ENCODE peak calls at places on chromosomes 13 and 19, in four cellular contexts. T is suprapubic skin; R is DMS53; C is stimulated activated CD8-positive, alpha-beta memory T cell treated with anti-CD3 and anti-CD28 coated beads, Interleukin-15, amount 100 ng/mL, for 1 hour. H is an unnamed sample.

GRCh38 chr13:110371550-110372465 is 64.7 kb downstream of the COL4A2 start:
- DNase-seq in R (peak; percentile 47), C (no peak), T (no peak), H (peak; percentile 96)

GRCh38 chr13:66994498-66995365 is 235.4 kb downstream of the PCDH9 start:
- DNase-seq in C (no peak), R (no peak), T (no peak), H (peak; percentile 11)

GRCh38 chr19:29845576-29846176 is 33.9 kb downstream of the CCNE1 start:
- DNase-seq in T (no peak), C (no peak), R (peak; percentile 48), H (peak; percentile 84)

GRCh38 chr13:77422724-77423123 is 95.8 kb upstream of the MYCBP2 start:
- DNase-seq in R (no peak), C (no peak), T (no peak), H (no peak)

GRCh38 chr19:5623397-5624153 is 692 bp downstream of the SAFB start:
- DNase-seq in R (no peak), T (no peak), C (no peak), H (no peak)

GRCh38 chr13:99496322-99497142 is 4.7 kb upstream of the TM9SF2 start:
- DNase-seq in C (peak; percentile 51), T (peak; percentile 80), R (peak; percentile 1), H (peak; percentile 93)

GRCh38 chr13:98976338-98976737 is 1.5 kb downstream of the DOCK9 start:
- DNase-seq in R (no peak), T (no peak), C (no peak), H (no peak)

GRCh38 chr13:76856141-76856571 is 30.0 kb downstream of the KCTD12 start:
- DNase-seq in C (no peak), R (no peak), T (no peak), H (peak; percentile 77)

GRCh38 chr13:92346046-92346445 is 880.6 kb upstream of the GPC6 start:
- DNase-seq in R (no peak), C (no peak), T (no peak), H (no peak)

GRCh38 chr19:45468803-45469131 is 971 bp downstream of the FOSB start:
- DNase-seq in T (no peak), C (no peak), R (peak; percentile 87), H (no peak)

GRCh38 chr19:12975221-12975756 is 5.9 kb downstream of the DAND5 start:
- DNase-seq in R (no peak), T (no peak), C (no peak), H (no peak)

GRCh38 chr19:39299404-39299803 is 3.2 kb downstream of the IFNL1 start:
- DNase-seq in R (no peak), C (no peak), T (peak; percentile 9), H (no peak)

GRCh38 chr19:15551183-15552004 is 43.1 kb downstream of the CYP4F22 start:
- DNase-seq in R (no peak), T (no peak), C (peak; percentile 53), H (peak; percentile 86)

GRCh38 chr13:50527612-50528509 is 315.6 kb downstream of the DLEU7 start:
- DNase-seq in T (no peak), C (no peak), R (peak; percentile 54), H (peak; percentile 42)

GRCh38 chr13:20824762-20825161 is 51.0 kb upstream of the EEF1AKMT1 start:
- DNase-seq in R (no peak), C (no peak), T (no peak), H (no peak)

GRCh38 chr13:44583126-44583525 is 7.0 kb upstream of the TSC22D1 start:
- DNase-seq in R (no peak), C (no peak), T (no peak), H (no peak)

GRCh38 chr19:52622261-52622660 is 15.9 kb downstream of the ZNF83 start:
- DNase-seq in T (no peak), R (peak; percentile 18), C (no peak), H (no peak)

GRCh38 chr19:14434543-14435319 is 1.6 kb downstream of the PKN1 start:
- DNase-seq in T (no peak), R (peak; percentile 20), C (no peak), H (peak; percentile 98)

GRCh38 chr19:55117063-55117635 is 288 bp downstream of the PPP1R12C start:
- DNase-seq in T (no peak), C (no peak), R (peak; percentile 72), H (no peak)

GRCh38 chr13:22505489-22505888 is 675.3 kb upstream of the SGCG start:
- DNase-seq in C (no peak), T (no peak), R (no peak), H (no peak)

GRCh38 chr19:14798760-14799159 is 20.4 kb upstream of the ADGRE2 start:
- DNase-seq in T (no peak), C (no peak), R (no peak), H (no peak)

GRCh38 chr13:111943229-111943795 is 123.6 kb upstream of the SOX1 start:
- DNase-seq in R (no peak), C (no peak), T (peak; percentile 70), H (no peak)

GRCh38 chr13:33205804-33206221 is 79.7 kb downstream of the STARD13 start:
- DNase-seq in C (no peak), T (no peak), R (no peak), H (no peak)

GRCh38 chr19:28235606-28236125 is 977.3 kb downstream of the UQCRFS1 start:
- DNase-seq in T (peak; percentile 24), R (no peak), C (no peak), H (no peak)

GRCh38 chr13:98921786-98922185 is 56.1 kb downstream of the DOCK9 start:
- DNase-seq in T (no peak), R (no peak), C (no peak), H (no peak)

GRCh38 chr19:30083125-30083681 is 141.2 kb downstream of the URI1 start:
- DNase-seq in R (no peak), T (no peak), C (no peak), H (no peak)

GRCh38 chr13:101283782-101284181 is 132.5 kb downstream of the NALCN start:
- DNase-seq in C (no peak), T (no peak), R (peak; percentile 10), H (no peak)

GRCh38 chr19:3283246-3283751 is 58.8 kb downstream of the CELF5 start:
- DNase-seq in T (no peak), R (no peak), C (no peak), H (no peak)

GRCh38 chr19:12723383-12723642 is 419 bp downstream of the TNPO2 start:
- DNase-seq in C (no peak), T (no peak), R (peak; percentile 50), H (no peak)

GRCh38 chr19:10797541-10798256 is 38.3 kb downstream of the TMED1 start:
- DNase-seq in R (no peak), T (no peak), C (peak; percentile 71), H (no peak)

GRCh38 chr13:104854007-104854406 is 1681.5 kb downstream of the EFNB2 start:
- DNase-seq in T (no peak), C (no peak), R (no peak), H (no peak)

GRCh38 chr13:75920536-75920935 is 284.4 kb downstream of the LMO7 start:
- DNase-seq in C (no peak), T (no peak), R (no peak), H (no peak)

GRCh38 chr19:55118401-55118991 is 1.1 kb upstream of the PPP1R12C start:
- DNase-seq in R (peak; percentile 45), T (no peak), C (no peak), H (no peak)

GRCh38 chr13:97174638-97175037 is 47.5 kb upstream of the MBNL2 start:
- DNase-seq in C (no peak), R (no peak), T (no peak), H (no peak)

GRCh38 chr13:85900521-85900920 is 101.3 kb upstream of the SLITRK6 start:
- DNase-seq in R (no peak), T (no peak), C (no peak), H (no peak)

GRCh38 chr13:80133631-80134083 is 207.3 kb downstream of the SPRY2 start:
- DNase-seq in R (no peak), C (no peak), T (no peak), H (no peak)

GRCh38 chr19:18650468-18651001 is 13.7 kb downstream of the KLHL26 start:
- DNase-seq in R (no peak), T (peak; percentile 94), C (no peak), H (peak; percentile 52)